ENCODE peak calls at places on chromosome 20, in four cellular contexts. E is K562, R is H1, X is GM12878. Q is an unnamed sample.

GRCh38 chr20:2805682-2806350 is 5.4 kb upstream of the CPXM1 start:
- DNase-seq in E (peak; percentile 15), R (peak; percentile 61), X (no peak), Q (peak; percentile 21)

GRCh38 chr20:17281478-17281877 is 54.6 kb downstream of the PCSK2 start:
- DNase-seq in E (peak; percentile 38), R (peak; percentile 84), X (no peak), Q (peak; percentile 30)

GRCh38 chr20:57083072-57083471 is 183.4 kb downstream of the BMP7 start:
- DNase-seq in E (no peak), R (no peak), X (no peak), Q (no peak)

GRCh38 chr20:25339608-25340007 is 51.0 kb downstream of the ABHD12 start:
- DNase-seq in E (no peak), R (no peak), X (no peak), Q (no peak)

GRCh38 chr20:49460916-49461315 is 21.6 kb downstream of the KCNB1 start:
- DNase-seq in E (no peak), R (no peak), X (no peak), Q (no peak)

GRCh38 chr20:58546756-58547526 is 31.7 kb upstream of the APCDD1L start:
- DNase-seq in E (no peak), R (peak; percentile 34), X (no peak), Q (peak; percentile 66)

GRCh38 chr20:32482251-32483220 is 102.6 kb downstream of the NOL4L start:
- DNase-seq in E (no peak), R (peak; percentile 82), X (no peak), Q (peak; percentile 73)

GRCh38 chr20:48326868-48327267 is 500.9 kb downstream of the PREX1 start:
- DNase-seq in E (no peak), R (no peak), X (no peak), Q (no peak)

GRCh38 chr20:3111507-3111906 is 27.0 kb upstream of the AVP start:
- DNase-seq in E (no peak), R (no peak), X (no peak), Q (no peak)

GRCh38 chr20:33796907-33797544 is 14.1 kb upstream of the CHMP4B start:
- DNase-seq in E (no peak), R (no peak), X (no peak), Q (no peak)

GRCh38 chr20:14245368-14245970 is 91.9 kb downstream of the FLRT3 start:
- DNase-seq in E (no peak), R (no peak), X (no peak), Q (no peak)

GRCh38 chr20:22312744-22313346 is 271.5 kb downstream of the FOXA2 start:
- DNase-seq in E (peak; percentile 32), R (peak; percentile 57), X (no peak), Q (peak; percentile 16)

GRCh38 chr20:20513720-20514119 is 145.8 kb downstream of the INSM1 start:
- DNase-seq in E (no peak), R (no peak), X (no peak), Q (no peak)

GRCh38 chr20:57040924-57041323 is 225.5 kb downstream of the BMP7 start:
- DNase-seq in E (no peak), R (no peak), X (no peak), Q (no peak)

GRCh38 chr20:4780245-4780644 is 58.5 kb downstream of the PRND start:
- DNase-seq in E (no peak), R (no peak), X (no peak), Q (no peak)

GRCh38 chr20:50121858-50122271 is 8.9 kb upstream of the UBE2V1 start:
- DNase-seq in E (no peak), R (no peak), X (no peak), Q (peak; percentile 66)

GRCh38 chr20:11814276-11814675 is 103.4 kb upstream of the BTBD3 start:
- DNase-seq in E (no peak), R (no peak), X (no peak), Q (no peak)

GRCh38 chr20:48287552-48288170 is 502.4 kb upstream of the SULF2 start:
- DNase-seq in E (no peak), R (no peak), X (no peak), Q (no peak)

GRCh38 chr20:22001886-22002285 is 296.4 kb downstream of the PAX1 start:
- DNase-seq in E (no peak), R (no peak), X (no peak), Q (no peak)

GRCh38 chr20:61127311-61128044 is 124.6 kb upstream of the CDH4 start:
- DNase-seq in E (no peak), R (no peak), X (no peak), Q (no peak)

GRCh38 chr20:4247898-4248858 is 232.8 kb upstream of the RNF24 start:
- DNase-seq in E (no peak), R (no peak), X (no peak), Q (no peak)

GRCh38 chr20:8788831-8789230 is 280.1 kb upstream of the PLCB4 start:
- DNase-seq in E (no peak), R (no peak), X (no peak), Q (no peak)

GRCh38 chr20:16488086-16488485 is 85.2 kb downstream of the KIF16B start:
- DNase-seq in E (no peak), R (no peak), X (no peak), Q (no peak)

GRCh38 chr20:60001027-60001567 is 42.9 kb downstream of the CDH26 start:
- DNase-seq in E (no peak), R (no peak), X (no peak), Q (no peak)

GRCh38 chr20:62898093-62898964 is 28.0 kb downstream of the DIDO1 start:
- DNase-seq in E (no peak), R (no peak), X (no peak), Q (no peak)

GRCh38 chr20:63188641-63189321 is 27.1 kb downstream of the YTHDF1 start:
- DNase-seq in E (no peak), R (no peak), X (no peak), Q (no peak)

GRCh38 chr20:43669332-43669731 is 2.4 kb downstream of the MYBL2 start:
- DNase-seq in E (no peak), R (no peak), X (no peak), Q (no peak)

GRCh38 chr20:56487216-56487615 is 18.8 kb downstream of the RTF2 start:
- DNase-seq in E (no peak), R (no peak), X (no peak), Q (no peak)

GRCh38 chr20:44334709-44335108 is 2.1 kb upstream of the R3HDML start:
- DNase-seq in E (no peak), R (no peak), X (no peak), Q (no peak)

GRCh38 chr20:10524643-10525042 is 89.5 kb downstream of the SLX4IP start:
- DNase-seq in E (no peak), R (no peak), X (no peak), Q (no peak)

GRCh38 chr20:62595491-62595890 is 46.8 kb upstream of the SLCO4A1 start:
- DNase-seq in E (peak; percentile 56), R (no peak), X (no peak), Q (no peak)

GRCh38 chr20:14445310-14445709 is 107.9 kb upstream of the FLRT3 start:
- DNase-seq in E (no peak), R (no peak), X (no peak), Q (no peak)

GRCh38 chr20:22074635-22075034 is 369.2 kb downstream of the PAX1 start:
- DNase-seq in E (no peak), R (no peak), X (no peak), Q (no peak)

GRCh38 chr20:49690899-49691620 is 22.6 kb downstream of the B4GALT5 start:
- DNase-seq in E (peak; percentile 57), R (no peak), X (no peak), Q (no peak)

GRCh38 chr20:37388831-37389230 is 42.9 kb downstream of the SRC start:
- DNase-seq in E (no peak), R (no peak), X (no peak), Q (peak; percentile 21)

GRCh38 chr20:18465536-18466200 is 1.2 kb downstream of the DZANK1 start:
- DNase-seq in E (peak; percentile 1), R (no peak), X (peak; percentile 4), Q (no peak)

DNA sequence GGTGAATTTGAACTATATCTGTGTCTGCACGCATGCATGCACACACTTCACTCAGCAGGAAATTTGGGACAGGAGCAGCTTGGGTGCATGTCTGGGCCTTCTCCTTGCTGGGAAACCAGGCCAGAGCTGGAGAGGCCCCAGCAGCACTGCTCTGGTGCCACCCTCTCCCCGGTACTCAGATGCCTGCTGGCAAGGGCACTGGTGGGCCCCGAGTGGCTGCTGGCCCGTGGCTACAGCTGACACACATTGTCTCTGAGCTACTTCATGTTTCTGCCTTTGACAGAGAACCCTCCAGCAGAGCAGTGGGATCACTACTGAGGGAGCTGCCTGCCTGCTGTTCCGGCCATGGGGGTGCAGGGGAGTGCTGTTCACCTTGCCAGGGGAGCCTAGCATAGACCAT is 37.5 kb downstream of the DLGAP4 start:
- DNase-seq in E (no peak), R (no peak), X (no peak), Q (no peak)
- H3K4me2 ChIP-seq in E (no peak overlapping the region), R (no peak overlapping the region), X (no peak overlapping the region), Q (no peak overlapping the region)

DNA sequence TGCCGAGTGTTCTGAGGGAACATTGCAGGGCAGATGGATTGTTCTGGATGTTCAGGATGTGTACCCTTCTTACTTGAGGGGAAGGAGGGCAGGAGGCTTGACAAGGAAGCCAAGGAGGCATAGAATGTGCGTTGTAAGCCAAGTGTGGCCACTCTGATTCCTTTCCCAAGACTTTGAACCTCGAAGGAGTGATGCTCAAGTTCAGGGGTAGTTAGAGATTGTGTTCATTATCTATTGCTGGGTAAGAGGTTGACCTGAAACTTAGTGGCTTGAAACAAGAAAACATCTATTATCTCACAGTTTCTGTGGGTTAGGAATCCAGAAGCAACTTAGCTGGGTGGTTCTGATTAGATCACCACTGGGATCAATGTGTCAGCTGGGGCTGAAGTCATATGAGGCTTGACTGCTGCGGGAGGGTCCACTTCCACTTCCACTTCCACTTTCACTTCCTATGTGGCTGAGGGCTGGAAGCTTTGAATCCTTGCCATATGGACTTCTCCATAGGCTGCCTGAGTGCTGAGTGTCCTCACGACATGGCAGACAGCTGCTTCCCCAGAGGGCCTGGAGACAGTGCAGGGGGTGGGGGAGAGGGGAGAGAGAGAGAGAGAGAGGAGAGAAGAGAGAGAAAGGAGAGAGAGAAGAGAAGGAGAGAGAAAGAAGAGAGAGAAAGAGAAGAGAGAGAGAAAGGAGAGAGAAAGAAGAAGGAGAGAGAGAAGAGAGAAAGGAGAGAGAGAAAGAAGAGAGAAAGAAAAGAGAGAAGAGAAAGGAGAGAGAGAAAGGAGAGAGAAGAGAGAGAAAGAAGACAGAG is 6.9 kb upstream of the CD40 start:
- DNase-seq in E (no peak), R (no peak), X (peak; percentile 75), Q (no peak)
- TF ChIP-seq NRF1 in E (no peak), R (no peak), X (no peak), Q (no peak)

DNA sequence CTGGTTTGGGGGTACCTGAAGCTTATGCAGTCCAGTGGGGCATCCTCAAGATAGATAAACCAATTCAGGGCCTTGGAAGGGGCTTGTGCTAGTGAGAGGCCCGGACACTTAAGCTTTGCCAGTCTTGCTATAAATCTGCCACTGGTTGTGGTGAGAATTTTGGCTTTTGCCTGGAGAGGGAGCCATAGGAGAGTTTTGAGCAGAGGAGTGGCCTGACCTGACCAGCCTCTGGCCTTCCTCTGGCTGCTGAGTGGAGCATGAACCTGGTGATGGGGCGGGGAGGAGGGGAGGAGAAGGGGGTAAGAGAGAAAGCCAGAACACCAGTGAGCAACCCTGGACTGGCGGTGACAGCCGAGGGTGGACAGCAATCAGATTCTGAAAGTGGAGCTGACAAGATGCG is 7.1 kb downstream of the TMEM74B start:
- DNase-seq in E (peak; percentile 61), R (peak; percentile 57), X (no peak), Q (peak; percentile 44)
- TF ChIP-seq CHD2 in E (no peak), R (no peak), X (no peak), Q (no peak)

GRCh38 chr20:41275181-41275793 is 42.2 kb downstream of the ZHX3 start:
- DNase-seq in E (no peak), R (no peak), X (no peak), Q (no peak)
- H3K4me2 ChIP-seq in E (no peak overlapping the region), R (no peak overlapping the region), X (no peak overlapping the region), Q (no peak overlapping the region)

Q was measured in SK-N-SH.